ENCODE peak calls at places on chromosomes 13 and 19, in four cellular contexts. H is left ventricle myocardium inferior, F is Karpas-422, U is substantia nigra. G is an unnamed sample.
A peak's percentile ranks its signal among the peaks of the same experiment; 100 is the strongest.

GRCh38 chr19:49224856-49225255 is 67.3 kb downstream of the TRPM4 start:
- DNase-seq in H (peak; percentile 32), F (peak; percentile 83), U (peak; percentile 1), G (peak; percentile 46)

GRCh38 chr13:89733686-89734085 is 1613.8 kb upstream of the MIR17HG start:
- DNase-seq in U (no peak), H (no peak), F (no peak), G (no peak)

GRCh38 chr13:97380696-97381095 is 53.3 kb upstream of the RAP2A start:
- DNase-seq in F (no peak), U (no peak), H (no peak), G (no peak)

GRCh38 chr13:62747629-62748028 is 1332.0 kb upstream of the PCDH20 start:
- DNase-seq in H (no peak), U (no peak), F (no peak), G (no peak)

GRCh38 chr19:8611391-8611883 is 922 bp upstream of the ADAMTS10 start:
- DNase-seq in F (no peak), H (no peak), U (no peak), G (no peak)

GRCh38 chr13:69600811-69601210 is 506.8 kb upstream of the ATXN8OS start:
- DNase-seq in F (no peak), H (no peak), U (no peak), G (no peak)

GRCh38 chr13:23268441-23268840 is 87.7 kb downstream of the SGCG start:
- DNase-seq in F (no peak), U (no peak), H (no peak), G (no peak)

GRCh38 chr19:51664997-51665396 is 18.4 kb upstream of the SIGLEC14 start:
- DNase-seq in H (no peak), F (peak; percentile 60), U (no peak), G (no peak)

GRCh38 chr13:31775148-31775547 is 35.8 kb downstream of the RXFP2 start:
- DNase-seq in H (no peak), U (no peak), F (no peak), G (no peak)

GRCh38 chr13:51764184-51765141 is 39.5 kb downstream of the DHRS12 start:
- DNase-seq in F (no peak), H (peak; percentile 77), U (peak; percentile 82), G (no peak)

GRCh38 chr19:39154626-39155100 is 29.1 kb downstream of the PAK4 start:
- DNase-seq in U (no peak), F (no peak), H (no peak), G (no peak)

GRCh38 chr13:111210488-111210887 is 95.4 kb downstream of the ARHGEF7 start:
- DNase-seq in H (peak; percentile 48), F (no peak), U (peak; percentile 50), G (no peak)

GRCh38 chr19:14536926-14537692 is 7.7 kb downstream of the TECR start:
- DNase-seq in U (no peak), H (peak; percentile 72), F (peak; percentile 90), G (no peak)

GRCh38 chr13:42388326-42388725 is 116.4 kb downstream of the AKAP11 start:
- DNase-seq in F (no peak), U (no peak), H (no peak), G (no peak)

GRCh38 chr19:11423804-11424318 is 4.7 kb upstream of the RGL3 start:
- DNase-seq in H (no peak), U (no peak), F (no peak), G (no peak)

GRCh38 chr19:17679526-17680234 is 8.5 kb downstream of the UNC13A start:
- DNase-seq in H (no peak), U (no peak), F (no peak), G (no peak)

GRCh38 chr19:13553880-13554400 is 47.7 kb upstream of the CACNA1A start:
- DNase-seq in H (no peak), U (no peak), F (no peak), G (no peak)

GRCh38 chr13:41008349-41008980 is 10.7 kb downstream of the ELF1 start:
- DNase-seq in H (no peak), F (no peak), U (no peak), G (no peak)

GRCh38 chr19:50406156-50406820 is 12.4 kb upstream of the SPIB start:
- DNase-seq in F (no peak), H (no peak), U (no peak), G (no peak)

GRCh38 chr19:18899624-18900560 is 3.9 kb upstream of the CERS1 start:
- DNase-seq in F (no peak), H (no peak), U (no peak), G (no peak)

GRCh38 chr13:112962911-112963625 is 5.9 kb upstream of the MCF2L start:
- DNase-seq in H (no peak), F (no peak), U (no peak), G (no peak)

GRCh38 chr19:5063873-5064645 is 95.1 kb downstream of the KDM4B start:
- DNase-seq in F (no peak), U (no peak), H (no peak), G (no peak)

GRCh38 chr19:49555600-49556411 is 24.6 kb downstream of the NOSIP start:
- DNase-seq in F (peak; percentile 94), H (peak; percentile 32), U (peak; percentile 5), G (no peak)

GRCh38 chr13:48223016-48223385 is 10.0 kb upstream of the ITM2B start:
- DNase-seq in U (no peak), F (peak; percentile 25), H (no peak), G (no peak)

GRCh38 chr13:28753208-28753892 is 34.6 kb upstream of the SLC46A3 start:
- DNase-seq in F (no peak), H (peak; percentile 21), U (no peak), G (no peak)

GRCh38 chr13:114049026-114049425 is 75.2 kb upstream of the C13orf46 start:
- DNase-seq in U (no peak), H (no peak), F (no peak), G (no peak)

GRCh38 chr19:1657632-1658445 is 5.4 kb upstream of the TCF3 start:
- DNase-seq in F (no peak), U (no peak), H (no peak), G (no peak)

GRCh38 chr13:84873951-84874350 is 925.3 kb downstream of the SLITRK6 start:
- DNase-seq in F (no peak), U (no peak), H (no peak), G (no peak)

GRCh38 chr19:5407356-5407755 is 47.9 kb upstream of the ZNRF4 start:
- DNase-seq in U (no peak), F (no peak), H (no peak), G (no peak)

GRCh38 chr13:28530729-28531194 is 35.8 kb upstream of the FLT1 start:
- DNase-seq in F (no peak), U (no peak), H (no peak), G (no peak)

GRCh38 chr19:51686171-51686570 is 7.0 kb upstream of the SPACA6 start:
- DNase-seq in H (no peak), U (no peak), F (no peak), G (no peak)

GRCh38 chr13:23321534-23322241 is 111.8 kb downstream of the SACS start:
- DNase-seq in H (peak; percentile 38), F (peak; percentile 27), U (no peak), G (no peak)

GRCh38 chr13:44268965-44269364 is 104.7 kb upstream of the SERP2 start:
- DNase-seq in U (no peak), F (no peak), H (no peak), G (no peak)

GRCh38 chr19:49155005-49155826 is at the start of gene HRC:
- DNase-seq in H (peak; percentile 76), U (no peak), F (no peak), G (no peak)

GRCh38 chr19:703651-704446 is 4.9 kb upstream of the PALM start:
- DNase-seq in F (peak; percentile 83), H (peak; percentile 77), U (no peak), G (peak; percentile 32)

GRCh38 chr19:632228-633067 is 889 bp downstream of the POLRMT start:
- DNase-seq in U (no peak), F (peak; percentile 81), H (no peak), G (no peak)

GRCh38 chr13:66359393-66359792 is 870.7 kb downstream of the PCDH9 start:
- DNase-seq in U (no peak), H (no peak), F (no peak), G (no peak)

G was measured in NCI-H774.